ENCODE peak calls at places on chromosomes 13 and 19, in four cellular contexts. C, U, A and I are unnamed samples.

GRCh38 chr13:43057653-43058317 is 34.4 kb downstream of the DNAJC15 start:
- DNase-seq in C (peak; percentile 97), U (peak; percentile 68), A (no peak), I (no peak)

GRCh38 chr13:49026851-49027250 is 51.1 kb downstream of the FNDC3A start:
- DNase-seq in C (no peak), U (no peak), A (no peak), I (no peak)

GRCh38 chr19:29410974-29411615 is 114.7 kb upstream of the VSTM2B start:
- DNase-seq in C (no peak), U (no peak), A (no peak), I (no peak)

GRCh38 chr19:4295972-4296771 is 6.0 kb downstream of the TMIGD2 start:
- DNase-seq in C (no peak), U (no peak), A (no peak), I (no peak)

GRCh38 chr19:18422530-18423191 is 3.5 kb downstream of the SSBP4 start:
- DNase-seq in C (no peak), U (no peak), A (no peak), I (no peak)

GRCh38 chr19:13164370-13165090 is 14.3 kb downstream of the IER2 start:
- DNase-seq in C (peak; percentile 89), U (no peak), A (peak; percentile 23), I (peak; percentile 99)

GRCh38 chr19:54162241-54162805 is 2.8 kb upstream of the LENG1 start:
- DNase-seq in C (no peak), U (peak; percentile 65), A (peak; percentile 89), I (peak; percentile 87)

GRCh38 chr13:112450567-112451240 is 74.5 kb downstream of the SPACA7 start:
- DNase-seq in C (no peak), U (no peak), A (no peak), I (no peak)

GRCh38 chr13:75963318-75963717 is 327.2 kb downstream of the LMO7 start:
- DNase-seq in C (peak; percentile 2), U (no peak), A (no peak), I (no peak)

GRCh38 chr13:65964672-65965071 is 1265.5 kb downstream of the PCDH9 start:
- DNase-seq in C (no peak), U (no peak), A (no peak), I (no peak)

GRCh38 chr13:85995788-85996418 is 196.7 kb upstream of the SLITRK6 start:
- DNase-seq in C (no peak), U (no peak), A (no peak), I (no peak)

GRCh38 chr13:85985791-85986190 is 186.6 kb upstream of the SLITRK6 start:
- DNase-seq in C (no peak), U (no peak), A (no peak), I (no peak)

GRCh38 chr13:85993567-85993966 is 194.3 kb upstream of the SLITRK6 start:
- DNase-seq in C (no peak), U (no peak), A (no peak), I (no peak)

DNA sequence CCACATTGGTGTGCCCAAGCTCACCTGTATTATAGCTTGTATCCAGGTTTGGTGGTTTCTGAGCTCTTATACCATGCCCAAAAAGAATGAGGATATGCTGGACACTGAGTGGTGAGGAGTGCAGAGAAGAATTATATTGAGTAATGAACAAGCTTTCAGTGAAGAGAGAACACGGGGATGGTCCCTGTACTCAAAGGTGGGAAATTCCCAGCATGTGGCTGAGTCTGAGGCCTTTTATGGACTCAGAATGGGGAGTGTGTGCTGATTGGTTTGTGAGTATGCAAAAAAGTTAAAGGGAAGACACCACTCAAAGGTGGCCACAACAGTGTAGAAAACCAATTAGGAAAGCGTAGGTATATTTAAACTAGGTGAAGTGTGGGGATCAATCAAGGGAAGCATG is 191.2 kb upstream of the SLITRK6 start:
- DNase-seq in C (no peak), U (no peak), A (no peak), I (no peak)
- TF ChIP-seq SRF in C (no peak), U (no peak), A (no peak), I (no peak)

DNA sequence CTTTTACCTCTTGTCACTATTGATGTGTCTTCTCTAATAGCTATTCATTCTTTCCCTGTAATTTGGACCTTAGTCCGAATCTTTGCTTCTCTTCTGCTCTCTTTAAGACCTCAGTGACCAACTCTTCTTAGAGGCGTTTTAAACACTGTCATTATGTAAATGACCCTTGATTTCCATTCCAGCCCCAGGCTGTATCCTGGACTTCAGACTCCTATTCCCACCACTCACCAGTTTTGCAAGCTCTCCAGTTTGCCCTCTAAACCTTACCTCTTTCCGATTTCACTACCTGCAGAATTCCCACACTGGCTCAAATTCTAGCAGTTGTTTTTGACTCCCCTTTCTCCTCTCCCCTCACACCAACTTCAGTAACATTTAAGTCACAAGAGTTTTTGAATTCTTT is 13.4 kb upstream of the HMGB1 start:
- DNase-seq in C (no peak), U (no peak), A (no peak), I (no peak)
- TF ChIP-seq SRF in C (no peak), U (no peak), A (no peak), I (no peak)

GRCh38 chr13:58682616-58683015 is 1051.1 kb downstream of the PCDH17 start:
- DNase-seq in C (no peak), U (no peak), A (no peak), I (no peak)

DNA sequence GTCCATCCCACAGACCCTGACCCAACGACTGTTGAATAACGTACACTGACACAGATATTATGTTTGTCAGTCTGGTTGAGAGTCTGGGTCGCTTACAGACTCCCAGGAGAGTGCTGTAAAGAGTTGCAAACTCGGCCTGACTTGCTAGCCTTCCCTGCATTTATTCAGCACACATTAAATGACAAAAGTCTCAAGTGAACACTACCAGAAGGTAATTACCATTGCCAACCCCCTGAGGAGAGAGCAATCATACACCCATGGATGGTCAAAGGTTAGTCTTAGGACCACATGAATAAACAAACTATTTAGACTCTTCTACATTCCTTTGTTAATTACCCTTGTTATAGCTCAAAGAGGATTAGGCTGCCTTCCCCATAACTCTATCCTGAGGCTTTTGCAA is 1048.6 kb downstream of the PCDH17 start:
- DNase-seq in C (no peak), U (no peak), A (no peak), I (peak; percentile 51)
- TF ChIP-seq SRF in C (no peak), U (no peak), A (no peak), I (no peak)

GRCh38 chr13:37526710-37527446 is 71.7 kb downstream of the POSTN start:
- DNase-seq in C (no peak), U (no peak), A (no peak), I (no peak)
- TF ChIP-seq SRF in C (no peak), U (no peak), A (no peak), I (no peak)